ENCODE peak calls at places on chromosome 19, in six cellular contexts. X, B, G, J, K and S are unnamed samples.

GRCh38 chr19:49710372-49710951 is 19.5 kb downstream of the CPT1C start:
- DNase-seq in B (peak), X (no peak), J (peak), K (no peak), G (no peak), S (peak)

GRCh38 chr19:48962029-48962848 is 2.9 kb upstream of the FTL start:
- DNase-seq in G (peak), B (peak), K (peak), J (peak), X (no peak), S (no peak)

GRCh38 chr19:15378529-15379082 is 981 bp downstream of the AKAP8 start:
- DNase-seq in K (peak), G (peak), J (peak), X (no peak), B (peak), S (peak)

GRCh38 chr19:13881692-13882418 is 4.9 kb downstream of the NANOS3 start:
- DNase-seq in G (peak), B (peak), K (no peak), X (no peak), J (peak), S (no peak)

GRCh38 chr19:19372656-19373416 is 32.6 kb upstream of the GATAD2A start:
- DNase-seq in B (peak), J (peak), X (no peak), G (peak), K (peak), S (peak)

GRCh38 chr19:7627166-7627565 is 2.2 kb downstream of the XAB2 start:
- DNase-seq in B (no peak), G (no peak), X (no peak), J (no peak), K (no peak), S (no peak)

GRCh38 chr19:35549174-35549788 is 3.9 kb downstream of the TMEM147 start:
- DNase-seq in G (peak), J (peak), X (no peak), K (no peak), B (peak), S (peak)

GRCh38 chr19:18436651-18437478 is 1.1 kb downstream of the ISYNA1 start:
- DNase-seq in J (peak), B (peak), X (no peak), K (peak), G (peak), S (peak)

GRCh38 chr19:19053508-19054314 is 10.1 kb upstream of the SLC25A42 start:
- DNase-seq in J (peak), B (peak), G (peak), X (peak), K (peak), S (peak)

GRCh38 chr19:13794388-13794751 is 873 bp upstream of the ZSWIM4 start:
- DNase-seq in J (peak), G (no peak), X (no peak), K (peak), B (peak), S (peak)

GRCh38 chr19:39563408-39563807 is 23.4 kb upstream of the EID2 start:
- DNase-seq in X (no peak), J (peak), G (no peak), B (peak), K (no peak), S (no peak)

GRCh38 chr19:55014714-55015113 is 23.4 kb downstream of the GP6 start:
- DNase-seq in J (no peak), K (peak), B (no peak), X (no peak), G (no peak), S (no peak)

GRCh38 chr19:46611791-46612190 is 10.7 kb downstream of the CALM3 start:
- DNase-seq in J (no peak), G (no peak), B (no peak), X (peak), K (peak), S (no peak)

GRCh38 chr19:49613374-49613773 is 22.4 kb downstream of the PRR12 start:
- DNase-seq in G (no peak), J (peak), K (no peak), B (peak), X (no peak), S (no peak)

GRCh38 chr19:35013047-35013819 is 13.1 kb downstream of the GRAMD1A start:
- DNase-seq in K (peak), J (peak), B (peak), X (no peak), G (peak), S (peak)

GRCh38 chr19:9306443-9306842 is 3.2 kb downstream of the ZNF699 start:
- DNase-seq in X (no peak), K (no peak), B (peak), G (no peak), J (peak), S (peak)

GRCh38 chr19:49554701-49555181 is 25.6 kb downstream of the NOSIP start:
- DNase-seq in K (no peak), B (no peak), G (no peak), J (peak), X (no peak), S (no peak)

GRCh38 chr19:27764186-27764804 is 1448.7 kb downstream of the UQCRFS1 start:
- DNase-seq in G (no peak), X (no peak), B (no peak), K (no peak), J (no peak), S (no peak)

GRCh38 chr19:53786744-53787143 is 37.4 kb downstream of the NLRP12 start:
- DNase-seq in J (no peak), K (no peak), G (no peak), X (no peak), B (no peak), S (no peak)

GRCh38 chr19:18478545-18479311 is 40.8 kb upstream of the ISYNA1 start:
- DNase-seq in K (peak), J (peak), G (peak), B (peak), X (peak), S (peak)

GRCh38 chr19:4830332-4830731 is 1.2 kb downstream of the TICAM1 start:
- DNase-seq in X (no peak), K (no peak), B (no peak), G (no peak), J (no peak), S (no peak)
- H3K4me3 ChIP-seq in X (peak), K (peak), B (peak), G (peak), J (peak), S (peak)

GRCh38 chr19:31350693-31351211 is 1.5 kb upstream of the TSHZ3 start:
- DNase-seq in J (peak), X (no peak), K (peak), B (peak), G (no peak), S (peak)
- H3K4me3 ChIP-seq in J (peak), X (peak), K (peak), B (peak), G (no peak), S (peak)

GRCh38 chr19:310141-310651 is 19.0 kb upstream of the PLPP2 start:
- DNase-seq in B (peak), K (no peak), J (no peak), G (no peak), X (no peak), S (peak)
- H3K4me3 ChIP-seq in B (no peak), K (no peak), J (no peak), G (no peak), X (no peak), S (peak)

DNA sequence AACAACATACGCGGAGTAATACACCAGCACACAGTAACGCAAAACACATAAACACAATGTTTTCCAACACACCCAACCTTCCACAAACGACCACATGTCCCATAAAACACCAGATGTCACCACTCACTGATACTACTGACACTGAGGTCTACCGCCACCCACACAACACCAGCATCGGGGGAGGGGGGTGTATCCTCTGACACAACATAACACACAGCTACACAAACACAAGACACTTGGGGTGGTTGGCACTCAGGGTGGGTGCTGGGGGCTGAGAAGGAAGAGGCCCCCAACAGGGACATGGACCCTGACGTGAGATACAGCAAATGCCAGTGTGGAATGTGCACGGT is 1.5 kb upstream of the KCNN4 start:
- DNase-seq in K (no peak), B (no peak), G (no peak), J (no peak), X (no peak), S (no peak)
- H3K4me3 ChIP-seq in K (no peak), B (no peak), G (peak), J (no peak), X (no peak), S (no peak)

DNA sequence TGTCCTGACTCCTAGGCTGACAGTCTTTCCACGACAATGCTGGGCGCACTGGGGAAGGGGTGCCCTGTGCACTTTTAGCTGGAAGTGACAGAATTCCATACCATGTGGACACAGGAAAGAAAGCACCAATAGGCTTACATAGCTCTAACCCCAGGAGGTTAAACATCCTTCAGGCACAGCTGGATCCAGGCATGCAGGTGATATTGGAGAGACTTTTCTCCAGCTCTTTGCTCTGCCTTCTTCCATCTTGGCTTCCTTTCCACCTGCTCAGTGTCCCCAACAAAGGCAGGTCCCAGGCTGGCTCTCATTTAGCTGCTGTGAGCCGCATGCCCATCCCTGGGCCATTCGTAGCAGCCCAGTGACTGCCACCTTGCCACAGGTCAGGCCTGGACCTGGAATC is 61.1 kb upstream of the LDLR start:
- DNase-seq in G (no peak), B (no peak), X (no peak), J (no peak), K (no peak), S (no peak)
- H3K4me3 ChIP-seq in G (no peak), B (no peak), X (no peak), J (no peak), K (no peak), S (no peak)

GRCh38 chr19:41530184-41530534 is 45.8 kb upstream of the CEACAM21 start:
- DNase-seq in X (no peak), J (no peak), K (no peak), G (no peak), B (no peak), S (no peak)
- H3K4me3 ChIP-seq in X (no peak), J (no peak), K (no peak), G (no peak), B (no peak), S (no peak)

DNA sequence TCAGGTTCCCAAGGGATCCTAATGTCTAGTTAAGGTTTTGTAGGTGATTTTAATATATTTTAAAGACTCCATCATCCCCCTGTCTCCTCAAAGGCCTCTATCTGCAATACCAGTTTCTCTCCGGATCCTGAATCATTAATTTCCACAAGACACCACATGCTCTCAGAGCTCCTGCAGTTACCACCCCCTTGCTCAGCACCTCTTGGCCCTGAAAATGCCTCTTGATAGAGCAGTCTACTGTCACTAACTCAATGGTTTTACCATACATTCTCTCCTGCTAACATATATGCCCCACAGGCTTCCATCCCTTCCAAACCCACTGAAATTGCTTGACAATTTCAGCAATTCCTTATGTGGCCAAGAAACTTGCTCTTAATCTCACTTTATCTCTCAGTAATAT is 1.9 kb upstream of the PEG3 start:
- DNase-seq in K (no peak), B (no peak), X (no peak), G (no peak), J (no peak), S (no peak)
- H3K4me3 ChIP-seq in K (no peak), B (no peak), X (peak), G (no peak), J (no peak), S (no peak)